ENCODE peak calls at places on chromosomes 5 and 9, in eight cellular contexts. S, G, U, Q, N, C, W and K are unnamed samples.

GRCh38 chr9:124266139-124266825 is 8.5 kb downstream of the NEK6 start:
- DNase-seq in G (no peak), C (no peak), Q (no peak), U (peak; percentile 34), N (no peak), S (no peak), W (no peak), K (no peak)

GRCh38 chr5:138653502-138653901 is 78.3 kb upstream of the HSPA9 start:
- DNase-seq in W (no peak), Q (peak; percentile 63), C (no peak), G (no peak), N (peak; percentile 74), S (peak; percentile 35), U (no peak), K (no peak)

GRCh38 chr5:93583525-93583798 is 440 bp downstream of the NR2F1 start:
- DNase-seq in U (no peak), C (no peak), Q (peak; percentile 78), G (no peak), N (no peak), S (no peak), W (no peak), K (no peak)

GRCh38 chr5:115209279-115209678 is 39.6 kb upstream of the TRIM36 start:
- DNase-seq in N (no peak), Q (peak; percentile 45), W (no peak), U (no peak), C (no peak), S (no peak), G (peak; percentile 59), K (peak; percentile 9)

GRCh38 chr5:51388488-51389325 is 5.5 kb downstream of the ISL1 start:
- DNase-seq in G (no peak), C (no peak), U (no peak), W (no peak), N (no peak), Q (no peak), S (no peak), K (no peak)

GRCh38 chr5:22258139-22258538 is 595.0 kb downstream of the CDH12 start:
- DNase-seq in Q (no peak), N (no peak), W (no peak), U (no peak), S (no peak), C (no peak), G (no peak), K (no peak)

GRCh38 chr9:108634164-108634563 is 221.6 kb downstream of the ACTL7B start:
- DNase-seq in N (no peak), Q (peak; percentile 16), C (no peak), S (no peak), U (no peak), G (no peak), W (peak; percentile 24), K (no peak)

GRCh38 chr9:37913480-37914153 is 9.7 kb upstream of the SLC25A51 start:
- DNase-seq in N (peak; percentile 73), G (peak; percentile 77), Q (peak; percentile 74), W (no peak), U (peak; percentile 76), S (peak; percentile 91), C (peak; percentile 85), K (peak; percentile 85)

GRCh38 chr9:99114846-99115500 is 10.1 kb downstream of the TGFBR1 start:
- DNase-seq in G (no peak), S (no peak), W (no peak), N (no peak), Q (no peak), U (no peak), C (peak; percentile 30), K (no peak)

GRCh38 chr9:119905706-119906105 is 536.5 kb upstream of the BRINP1 start:
- DNase-seq in W (no peak), G (no peak), U (no peak), S (no peak), C (no peak), Q (no peak), N (no peak), K (no peak)

GRCh38 chr5:112159435-112159834 is 259.6 kb downstream of the EPB41L4A start:
- DNase-seq in S (no peak), U (no peak), W (no peak), N (no peak), Q (no peak), G (no peak), C (no peak), K (no peak)

GRCh38 chr5:82793808-82794419 is 283.3 kb downstream of the TMEM167A start:
- DNase-seq in N (no peak), W (no peak), G (peak; percentile 13), Q (peak; percentile 47), S (peak; percentile 2), U (peak; percentile 5), C (no peak), K (no peak)

GRCh38 chr5:180873628-180874520 is 12.8 kb upstream of the ZFP62 start:
- DNase-seq in Q (peak; percentile 39), G (peak; percentile 5), N (no peak), C (no peak), S (peak; percentile 6), U (peak; percentile 33), W (no peak), K (no peak)

GRCh38 chr5:68251386-68251785 is 35.8 kb downstream of the PIK3R1 start:
- DNase-seq in W (no peak), G (peak; percentile 59), C (no peak), N (no peak), Q (peak; percentile 47), U (no peak), S (no peak), K (no peak)

GRCh38 chr5:43753069-43753468 is 150.1 kb downstream of the NNT start:
- DNase-seq in S (no peak), U (no peak), C (no peak), G (no peak), Q (no peak), W (no peak), N (no peak), K (no peak)